ENCODE peak calls at places on chromosomes 11 and 22, in nine cellular contexts. E, D, Z, R, N, L, J, A and F are unnamed samples.

GRCh38 chr11:42812960-42813359 is 498.8 kb upstream of the API5 start:
- DNase-seq in D (no peak), L (no peak), E (no peak), J (no peak), Z (no peak), A (no peak), N (no peak), R (no peak), F (no peak)

GRCh38 chr11:60169264-60169915 is 13.5 kb downstream of the MS4A6A start:
- DNase-seq in Z (no peak), L (peak; percentile 64), D (peak; percentile 10), J (peak; percentile 27), A (peak; percentile 54), E (peak; percentile 10), N (no peak), R (no peak), F (no peak)

GRCh38 chr11:33867996-33868645 is 23.8 kb downstream of the LMO2 start:
- DNase-seq in Z (no peak), L (no peak), A (no peak), D (no peak), R (no peak), J (no peak), N (no peak), E (no peak), F (no peak)

GRCh38 chr11:17927041-17927440 is 85.8 kb downstream of the SERGEF start:
- DNase-seq in L (no peak), R (no peak), J (no peak), D (no peak), A (no peak), Z (no peak), N (no peak), E (no peak), F (no peak)

GRCh38 chr22:46007848-46008261 is 30.9 kb upstream of the WNT7B start:
- DNase-seq in Z (peak; percentile 78), R (no peak), D (no peak), L (peak; percentile 89), A (peak; percentile 39), N (peak; percentile 86), E (no peak), J (no peak), F (no peak)

GRCh38 chr22:22712666-22713365 is 68.4 kb downstream of the GGTLC2 start:
- DNase-seq in L (no peak), R (no peak), D (no peak), E (no peak), J (no peak), N (no peak), A (no peak), Z (no peak), F (no peak)

GRCh38 chr11:47969401-47969800 is 11.0 kb upstream of the PTPRJ start:
- DNase-seq in N (no peak), L (no peak), A (no peak), Z (no peak), D (no peak), J (no peak), E (no peak), R (no peak), F (no peak)

GRCh38 chr11:41301023-41301422 is 158.4 kb downstream of the LRRC4C start:
- DNase-seq in D (peak; percentile 26), N (no peak), A (no peak), E (no peak), Z (no peak), R (no peak), L (no peak), J (no peak), F (no peak)

GRCh38 chr11:61718613-61719302 is 33.7 kb upstream of the MYRF start:
- DNase-seq in N (peak; percentile 51), A (no peak), J (peak; percentile 71), E (no peak), D (no peak), L (peak; percentile 70), Z (no peak), R (peak; percentile 77), F (no peak)

GRCh38 chr11:10762185-10762584 is 11.1 kb downstream of the CTR9 start:
- DNase-seq in D (no peak), R (no peak), Z (no peak), J (no peak), A (no peak), E (no peak), L (no peak), N (no peak), F (no peak)

GRCh38 chr11:20453657-20454316 is 66.3 kb downstream of the PRMT3 start:
- DNase-seq in A (no peak), E (no peak), L (no peak), N (no peak), D (no peak), J (no peak), Z (no peak), R (no peak), F (no peak)

GRCh38 chr22:49295851-49296560 is 531.7 kb downstream of the BRD1 start:
- DNase-seq in Z (no peak), E (no peak), L (no peak), D (no peak), J (no peak), N (no peak), R (no peak), A (peak; percentile 22), F (no peak)

GRCh38 chr11:134050541-134051383 is 18.1 kb upstream of the JAM3 start:
- DNase-seq in L (peak; percentile 66), A (peak; percentile 64), J (peak; percentile 62), N (peak; percentile 71), E (peak; percentile 55), D (peak; percentile 87), R (peak; percentile 90), Z (no peak), F (peak; percentile 96)

GRCh38 chr22:42313804-42314581 is 43.5 kb upstream of the TCF20 start:
- DNase-seq in J (peak; percentile 45), D (peak; percentile 99), A (peak; percentile 79), L (no peak), R (peak; percentile 89), N (peak; percentile 45), Z (no peak), E (peak; percentile 13), F (peak; percentile 37)

GRCh38 chr11:114208371-114208770 is 87.8 kb upstream of the NNMT start:
- DNase-seq in Z (no peak), N (no peak), L (no peak), J (no peak), D (no peak), R (no peak), A (no peak), E (no peak), F (no peak)

GRCh38 chr11:45658292-45658991 is 7.0 kb downstream of the CHST1 start:
- DNase-seq in R (no peak), Z (peak; percentile 33), L (peak; percentile 92), D (no peak), A (peak; percentile 34), E (no peak), N (peak; percentile 85), J (no peak), F (no peak)

GRCh38 chr11:113865873-113866272 is 9.5 kb downstream of the USP28 start:
- DNase-seq in J (no peak), D (no peak), R (no peak), A (no peak), E (no peak), Z (no peak), L (no peak), N (no peak), F (no peak)

GRCh38 chr22:29109853-29110252 is 37.0 kb downstream of the KREMEN1 start:
- DNase-seq in D (peak; percentile 63), N (no peak), J (no peak), R (no peak), Z (no peak), A (no peak), E (no peak), L (no peak), F (no peak)

DNA sequence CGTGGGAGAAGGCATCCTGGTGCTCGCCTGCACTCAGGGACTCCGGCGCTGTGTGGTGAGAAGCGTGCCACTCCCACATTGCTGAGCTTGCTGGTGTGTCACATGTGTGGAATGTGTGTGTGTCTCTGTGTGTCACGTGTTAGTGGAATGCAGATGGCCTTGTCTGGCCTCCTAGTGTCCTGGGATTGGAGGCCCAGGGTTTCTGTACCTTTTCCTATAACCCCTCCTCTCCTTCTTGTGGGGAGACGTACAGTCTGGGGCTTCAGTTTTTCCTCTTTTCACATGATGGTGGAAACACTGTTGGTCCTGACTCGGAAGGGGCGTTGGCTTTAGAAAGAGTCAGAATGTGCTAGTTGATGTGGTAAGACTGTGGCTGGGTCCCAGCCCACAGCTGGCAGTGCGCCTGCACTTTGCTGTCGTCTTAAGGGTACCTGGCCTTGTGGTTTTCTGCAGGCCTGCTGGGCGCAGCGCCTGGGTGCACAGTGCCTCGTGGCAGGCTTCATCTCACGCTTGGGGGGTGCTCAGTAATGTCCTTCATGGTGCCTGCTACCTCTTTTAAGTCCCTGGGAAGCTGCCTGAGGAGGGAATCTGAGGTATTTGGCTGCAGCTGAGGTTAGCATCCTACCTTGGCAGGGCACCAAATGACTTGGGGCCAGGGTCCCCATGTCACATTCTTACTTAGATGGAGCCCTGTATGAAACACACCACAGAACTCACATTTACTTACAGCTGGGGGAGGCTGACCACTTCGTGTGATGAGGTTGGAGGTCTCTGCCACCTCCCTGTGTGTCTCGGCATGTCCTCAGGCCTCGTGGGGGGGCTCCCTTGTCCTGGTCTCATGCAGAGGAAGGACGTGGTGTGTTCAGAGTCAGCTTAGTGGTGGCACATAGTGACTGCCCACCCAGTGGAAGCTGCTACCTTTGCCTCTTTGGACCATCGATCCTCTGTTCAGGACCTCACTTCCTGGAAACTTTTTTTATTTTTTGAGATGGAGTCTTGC is 61.9 kb downstream of the MED15 start:
- DNase-seq in E (peak; percentile 87), N (peak; percentile 61), R (peak; percentile 68), D (peak; percentile 58), J (no peak), Z (peak; percentile 46), A (peak; percentile 71), L (peak; percentile 44), F (no peak)
- H3K4me1 ChIP-seq in E (peaks cover 64% of the 10 kb centered on the region), N (peaks cover 43% of the 10 kb centered on the region), R (peaks cover 7% of the 10 kb centered on the region), D (no peaks in the 10 kb centered on the region), J (no peaks in the 10 kb centered on the region), Z (peaks cover 43% of the 10 kb centered on the region), A (peaks cover 39% of the 10 kb centered on the region), L (peaks cover 42% of the 10 kb centered on the region), F (no peaks in the 10 kb centered on the region)

GRCh38 chr22:16654882-16655281 is 62.3 kb upstream of the CCT8L2 start:
- DNase-seq in R (no peak), E (no peak), J (no peak), N (no peak), L (no peak), D (no peak), Z (no peak), A (no peak), F (no peak)
- H3K9me3 ChIP-seq in R (no peaks in the 10 kb centered on the region), E (no peaks in the 10 kb centered on the region), J (no peaks in the 10 kb centered on the region), N (peaks cover 31% of the 10 kb centered on the region), L (no peaks in the 10 kb centered on the region), D (no peaks in the 10 kb centered on the region), Z (peaks cover 3% of the 10 kb centered on the region), A (peaks cover 14% of the 10 kb centered on the region), F (no peaks in the 10 kb centered on the region)

GRCh38 chr11:929405-929804 is 3.7 kb downstream of the AP2A2 start:
- DNase-seq in L (no peak), E (no peak), J (no peak), A (no peak), Z (no peak), N (no peak), R (peak; percentile 11), D (no peak), F (no peak)
- H3K4me1 ChIP-seq in L (peaks cover 90% of the 10 kb centered on the region), E (peaks cover 22% of the 10 kb centered on the region), J (peaks cover 11% of the 10 kb centered on the region), A (peaks cover 35% of the 10 kb centered on the region), Z (peaks cover 63% of the 10 kb centered on the region), N (peaks cover 96% of the 10 kb centered on the region), R (peaks cover 14% of the 10 kb centered on the region), D (peaks cover 9% of the 10 kb centered on the region), F (peaks cover 56% of the 10 kb centered on the region)

GRCh38 chr22:43743131-43743530 is 69.0 kb downstream of the EFCAB6 start:
- DNase-seq in J (peak; percentile 36), Z (no peak), R (no peak), N (no peak), A (no peak), D (no peak), L (no peak), E (no peak), F (no peak)
- H3K9me3 ChIP-seq in J (no peaks in the 10 kb centered on the region), Z (no peaks in the 10 kb centered on the region), R (no peaks in the 10 kb centered on the region), N (no peaks in the 10 kb centered on the region), A (no peaks in the 10 kb centered on the region), D (no peaks in the 10 kb centered on the region), L (no peaks in the 10 kb centered on the region), E (no peaks in the 10 kb centered on the region), F (no peaks in the 10 kb centered on the region)

GRCh38 chr11:31830406-31830805 is 19.3 kb upstream of the PAX6 start:
- DNase-seq in R (no peak), D (no peak), L (no peak), J (no peak), A (no peak), Z (no peak), N (no peak), E (no peak), F (no peak)
- H3K4me1 ChIP-seq in R (no peaks in the 10 kb centered on the region), D (no peaks in the 10 kb centered on the region), L (peaks cover 5% of the 10 kb centered on the region), J (peaks cover 6% of the 10 kb centered on the region), A (peaks cover 4% of the 10 kb centered on the region), Z (peaks cover 13% of the 10 kb centered on the region), N (peaks cover 18% of the 10 kb centered on the region), E (no peaks in the 10 kb centered on the region), F (peaks cover 8% of the 10 kb centered on the region)